ENCODE peak calls at places on chromosomes 4 and X, in seven cellular contexts. C is GM10248, K is uterus, B is PC-9, W is adrenal gland, Q is endothelial cell of umbilical vein, O is K562. R is an unnamed sample.

GRCh38 chrX:84729809-84730208 is 227.6 kb upstream of the HDX start:
- DNase-seq in O (peak), W (no peak), Q (peak), C (peak), K (no peak), B (no peak), R (peak)

GRCh38 chrX:148504412-148504950 is 4.1 kb downstream of the AFF2 start:
- DNase-seq in B (no peak), Q (no peak), K (no peak), C (no peak), O (no peak), W (no peak), R (no peak)

GRCh38 chr4:48116582-48116981 is 17.5 kb downstream of the TXK start:
- DNase-seq in W (no peak), K (no peak), Q (no peak), C (no peak), B (no peak), O (no peak), R (no peak)

GRCh38 chr4:66575024-66575696 is 904.9 kb upstream of the EPHA5 start:
- DNase-seq in B (peak), K (no peak), C (no peak), Q (no peak), O (no peak), W (peak), R (no peak)

GRCh38 chr4:23934223-23934622 is 44.4 kb upstream of the PPARGC1A start:
- DNase-seq in B (no peak), O (no peak), W (no peak), Q (no peak), K (no peak), C (no peak), R (no peak)

GRCh38 chrX:119574394-119575266 is at the start of gene UBE2A:
- DNase-seq in W (peak), K (peak), C (peak), O (peak), Q (peak), B (peak), R (peak)

GRCh38 chr4:8564595-8564994 is 15.6 kb upstream of the GPR78 start:
- DNase-seq in W (no peak), O (no peak), B (no peak), Q (no peak), C (no peak), K (no peak), R (no peak)

GRCh38 chr4:112726041-112726440 is 89.1 kb downstream of the LARP7 start:
- DNase-seq in K (no peak), B (peak), O (no peak), W (no peak), C (no peak), Q (no peak), R (no peak)

GRCh38 chrX:24259544-24260240 is 54.2 kb downstream of the SUPT20HL2 start:
- DNase-seq in K (peak), W (peak), O (peak), B (peak), C (peak), Q (peak), R (peak)

GRCh38 chr4:7336732-7337131 is 98.0 kb downstream of the PSAPL1 start:
- DNase-seq in Q (no peak), O (no peak), K (no peak), C (no peak), W (no peak), B (no peak), R (no peak)

GRCh38 chr4:74308215-74308614 is at the start of gene EPGN:
- DNase-seq in O (no peak), W (no peak), B (no peak), Q (no peak), K (no peak), C (no peak), R (no peak)

GRCh38 chrX:10120828-10121227 is 35.9 kb upstream of the CLCN4 start:
- DNase-seq in B (no peak), O (no peak), Q (no peak), C (no peak), W (no peak), K (no peak), R (no peak)

GRCh38 chr4:22003878-22004277 is 55.3 kb upstream of the KCNIP4 start:
- DNase-seq in K (no peak), B (no peak), Q (no peak), O (no peak), C (no peak), W (no peak), R (no peak)

DNA sequence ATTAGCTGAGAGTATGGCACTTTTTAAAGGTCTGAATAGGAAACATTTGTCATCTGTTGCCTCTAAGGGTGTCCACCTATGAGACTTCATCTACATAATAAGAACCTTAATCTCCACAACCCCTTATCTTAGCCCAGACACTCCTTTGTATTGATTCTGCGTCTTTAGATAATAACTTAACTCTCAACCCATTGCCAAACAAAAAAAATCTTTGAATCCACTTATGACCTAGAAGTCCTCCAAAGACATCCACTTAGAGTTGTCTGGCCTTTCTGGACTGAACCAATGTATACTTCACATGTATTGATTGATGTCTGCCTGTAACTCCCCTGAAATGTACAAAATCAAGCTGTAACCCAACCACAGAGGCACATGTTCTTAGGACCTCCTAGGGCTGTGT is 66.0 kb upstream of the CHRNA9 start:
- DNase-seq in W (no peak), C (no peak), B (no peak), Q (no peak), O (no peak), K (no peak), R (no peak)
- TF ChIP-seq CTCF in W (no peak), C (no peak), B (no peak), Q (no peak), O (no peak), K (no peak), R (no peak)

GRCh38 chrX:135651647-135652295 is 61.7 kb upstream of the CT45A1 start:
- DNase-seq in W (no peak), B (no peak), C (no peak), K (no peak), O (no peak), Q (no peak), R (no peak)
- TF ChIP-seq CTCF in W (no peak), B (no peak), C (no peak), K (no peak), O (no peak), Q (no peak), R (no peak)

DNA sequence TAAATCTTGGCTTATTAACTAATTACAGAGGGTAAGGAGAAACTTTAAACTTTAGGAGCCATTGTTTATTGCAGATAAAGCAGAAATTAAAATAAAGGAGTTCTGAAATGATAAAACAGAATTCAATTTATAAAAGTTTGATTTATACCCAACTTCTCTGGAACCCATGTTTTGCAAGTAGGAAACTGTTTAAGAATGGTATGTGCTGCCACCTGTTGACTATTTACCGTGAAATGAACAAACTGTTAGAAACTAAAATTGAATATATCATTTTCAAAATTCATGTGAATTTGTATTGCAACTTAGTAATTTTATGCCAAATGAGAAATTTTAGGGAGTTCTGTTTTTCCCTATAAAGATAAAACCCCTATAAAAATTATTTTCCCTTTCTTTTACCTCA is 11.0 kb upstream of the TBC1D8B start:
- DNase-seq in W (no peak), K (no peak), C (no peak), O (no peak), B (no peak), Q (peak), R (no peak)
- TF ChIP-seq CTCF in W (peak), K (no peak), C (peak), O (no peak), B (peak), Q (no peak), R (peak)

DNA sequence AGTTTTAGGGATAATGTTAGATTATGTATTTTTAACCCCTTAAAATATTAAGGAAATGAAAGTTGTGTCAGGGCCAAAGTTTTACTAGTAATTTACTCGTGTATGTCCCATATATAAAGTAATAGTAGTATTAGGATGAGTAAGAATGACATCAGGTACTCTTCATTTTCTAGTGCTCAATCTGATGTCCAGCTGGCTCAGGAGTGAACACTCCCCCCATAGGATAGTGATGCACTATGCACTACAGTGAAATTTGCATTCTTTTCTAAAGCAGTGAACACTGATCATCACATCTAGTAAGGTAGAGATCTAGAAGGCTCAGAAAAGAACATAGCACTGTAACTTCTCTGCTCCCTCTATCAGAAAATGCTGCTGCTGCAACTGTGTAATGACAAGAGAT is 409.7 kb downstream of the GLUD2 start:
- DNase-seq in W (no peak), B (no peak), Q (no peak), O (no peak), C (no peak), K (no peak), R (no peak)
- TF ChIP-seq CTCF in W (no peak), B (no peak), Q (no peak), O (no peak), C (no peak), K (no peak), R (no peak)

DNA sequence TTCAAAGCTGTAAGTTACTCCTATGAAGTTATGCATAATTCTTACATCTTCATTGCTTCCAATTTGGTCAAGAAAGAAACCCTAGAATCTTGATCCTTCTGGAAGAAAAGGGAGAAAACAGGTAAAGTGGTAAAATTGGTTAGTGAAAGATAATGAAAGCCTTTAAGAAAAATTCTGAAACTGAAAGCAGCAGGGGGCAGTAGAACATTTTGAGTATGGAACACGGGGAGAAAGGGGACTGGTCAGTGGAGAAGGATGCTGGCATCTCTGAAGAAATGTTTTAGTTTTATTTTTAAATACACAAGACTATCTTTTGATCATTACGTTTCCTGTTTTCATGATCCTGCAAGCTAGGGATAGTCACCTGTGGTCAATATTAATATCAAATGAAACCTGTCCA is 54.3 kb downstream of the SLIT2 start:
- DNase-seq in O (no peak), B (no peak), K (no peak), W (no peak), Q (no peak), C (no peak), R (no peak)
- TF ChIP-seq CTCF in O (no peak), B (no peak), K (no peak), W (no peak), Q (no peak), C (no peak), R (no peak)

GRCh38 chr4:40629401-40630334 is at the start of gene RBM47:
- DNase-seq in C (peak), K (peak), B (peak), O (no peak), Q (peak), W (peak), R (peak)
- TF ChIP-seq CTCF in C (peak), K (peak), B (no peak), O (no peak), Q (no peak), W (no peak), R (peak)

DNA sequence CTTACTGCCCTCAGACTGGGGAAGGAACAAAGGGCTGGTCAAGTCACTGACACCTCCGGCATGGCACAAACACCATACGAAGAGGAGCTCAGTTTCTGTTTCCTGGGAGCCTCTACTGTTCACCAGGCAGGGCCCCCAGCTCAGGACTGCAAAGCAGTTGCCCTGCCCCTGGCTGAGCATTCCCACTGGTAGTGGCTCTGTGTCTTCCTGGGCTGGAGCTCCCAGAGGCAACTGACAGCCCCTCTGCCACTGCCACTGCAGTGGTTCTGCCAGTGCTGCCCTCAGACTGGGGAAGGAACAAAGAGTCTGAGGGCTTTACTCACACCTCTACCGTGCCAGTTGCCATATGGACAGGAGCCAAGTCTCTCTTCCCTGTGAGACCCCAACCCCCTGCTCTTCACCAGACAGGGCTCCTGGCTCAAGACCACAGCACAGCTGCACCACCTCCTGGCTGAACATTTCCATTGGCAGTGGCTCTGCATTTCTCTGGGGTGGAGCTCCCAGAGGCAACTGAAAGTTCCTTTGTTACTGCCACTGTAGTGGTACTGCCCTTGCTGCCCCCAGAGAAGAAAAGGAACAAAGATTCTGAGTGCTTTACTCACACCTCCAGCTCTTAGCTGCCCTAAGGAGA is 67.9 kb downstream of the SMARCA5 start:
- DNase-seq in C (no peak), O (no peak), B (no peak), W (no peak), K (no peak), Q (peak), R (no peak)
- TF ChIP-seq CTCF in C (no peak), O (no peak), B (no peak), W (no peak), K (no peak), Q (no peak), R (peak)